ENCODE peak calls at places on chromosome 22, in five cellular contexts. One of them, this sample, is unnamed.

GRCh38 chr22:37198290-37199102 is 10.4 kb upstream of the C1QTNF6 start:
- DNase-seq in kidney: peak; percentile 94
- DNase-seq in astrocyte of the cerebellum: no peak
- DNase-seq in CD4-positive, alpha-beta T cell: peak; percentile 91
- DNase-seq in progenitor cell of endocrine pancreas: peak; percentile 81
- DNase-seq in this sample: peak; percentile 50

GRCh38 chr22:46959369-46959768 is 196.9 kb downstream of the TBC1D22A start:
- DNase-seq in kidney: no peak
- DNase-seq in astrocyte of the cerebellum: no peak
- DNase-seq in CD4-positive, alpha-beta T cell: no peak
- DNase-seq in progenitor cell of endocrine pancreas: no peak
- DNase-seq in this sample: no peak

GRCh38 chr22:36743591-36744412 is 32.1 kb downstream of the IFT27 start:
- DNase-seq in kidney: peak; percentile 74
- DNase-seq in astrocyte of the cerebellum: no peak
- DNase-seq in CD4-positive, alpha-beta T cell: no peak
- DNase-seq in progenitor cell of endocrine pancreas: no peak
- DNase-seq in this sample: no peak

GRCh38 chr22:42651134-42651533 is 1.9 kb upstream of the CYB5R3 start:
- DNase-seq in kidney: no peak
- DNase-seq in astrocyte of the cerebellum: no peak
- DNase-seq in CD4-positive, alpha-beta T cell: no peak
- DNase-seq in progenitor cell of endocrine pancreas: no peak
- DNase-seq in this sample: no peak

GRCh38 chr22:38652858-38653257 is 3.3 kb downstream of the FAM227A start:
- DNase-seq in kidney: no peak
- DNase-seq in astrocyte of the cerebellum: no peak
- DNase-seq in CD4-positive, alpha-beta T cell: no peak
- DNase-seq in progenitor cell of endocrine pancreas: no peak
- DNase-seq in this sample: no peak

GRCh38 chr22:41620646-41621098 is at the start of gene DESI1:
- DNase-seq in kidney: no peak
- DNase-seq in astrocyte of the cerebellum: no peak
- DNase-seq in CD4-positive, alpha-beta T cell: no peak
- DNase-seq in progenitor cell of endocrine pancreas: no peak
- DNase-seq in this sample: no peak

GRCh38 chr22:18093661-18094060 is 15.9 kb downstream of the PEX26 start:
- DNase-seq in kidney: no peak
- DNase-seq in astrocyte of the cerebellum: no peak
- DNase-seq in CD4-positive, alpha-beta T cell: no peak
- DNase-seq in progenitor cell of endocrine pancreas: no peak
- DNase-seq in this sample: no peak

GRCh38 chr22:46749682-46750529 is 11.9 kb upstream of the CERK start:
- DNase-seq in kidney: peak; percentile 68
- DNase-seq in astrocyte of the cerebellum: no peak
- DNase-seq in CD4-positive, alpha-beta T cell: no peak
- DNase-seq in progenitor cell of endocrine pancreas: no peak
- DNase-seq in this sample: no peak

GRCh38 chr22:35384567-35384966 is 3.7 kb downstream of the HMOX1 start:
- DNase-seq in kidney: no peak
- DNase-seq in astrocyte of the cerebellum: no peak
- DNase-seq in CD4-positive, alpha-beta T cell: no peak
- DNase-seq in progenitor cell of endocrine pancreas: no peak
- DNase-seq in this sample: no peak

GRCh38 chr22:24330636-24331035 is 60.0 kb downstream of the SPECC1L start:
- DNase-seq in kidney: no peak
- DNase-seq in astrocyte of the cerebellum: no peak
- DNase-seq in CD4-positive, alpha-beta T cell: no peak
- DNase-seq in progenitor cell of endocrine pancreas: no peak
- DNase-seq in this sample: no peak

GRCh38 chr22:46895753-46896152 is 133.3 kb downstream of the TBC1D22A start:
- DNase-seq in kidney: peak; percentile 43
- DNase-seq in astrocyte of the cerebellum: no peak
- DNase-seq in CD4-positive, alpha-beta T cell: no peak
- DNase-seq in progenitor cell of endocrine pancreas: no peak
- DNase-seq in this sample: no peak

GRCh38 chr22:40975346-40975745 is 24.2 kb downstream of the RBX1 start:
- DNase-seq in kidney: no peak
- DNase-seq in astrocyte of the cerebellum: no peak
- DNase-seq in CD4-positive, alpha-beta T cell: no peak
- DNase-seq in progenitor cell of endocrine pancreas: no peak
- DNase-seq in this sample: no peak

GRCh38 chr22:11066458-11067285 is 4461.3 kb upstream of the OR11H1 start:
- DNase-seq in kidney: peak; percentile 88
- DNase-seq in astrocyte of the cerebellum: no peak
- DNase-seq in CD4-positive, alpha-beta T cell: no peak
- DNase-seq in progenitor cell of endocrine pancreas: no peak
- DNase-seq in this sample: peak; percentile 16

GRCh38 chr22:43707650-43708049 is 104.5 kb downstream of the EFCAB6 start:
- DNase-seq in kidney: no peak
- DNase-seq in astrocyte of the cerebellum: no peak
- DNase-seq in CD4-positive, alpha-beta T cell: no peak
- DNase-seq in progenitor cell of endocrine pancreas: no peak
- DNase-seq in this sample: no peak

GRCh38 chr22:42438293-42438650 is 6.1 kb upstream of the NFAM1 start:
- DNase-seq in kidney: no peak
- DNase-seq in astrocyte of the cerebellum: no peak
- DNase-seq in CD4-positive, alpha-beta T cell: no peak
- DNase-seq in progenitor cell of endocrine pancreas: no peak
- DNase-seq in this sample: no peak

GRCh38 chr22:43113516-43114251 is 3.1 kb downstream of the BIK start:
- DNase-seq in kidney: no peak
- DNase-seq in astrocyte of the cerebellum: no peak
- DNase-seq in CD4-positive, alpha-beta T cell: no peak
- DNase-seq in progenitor cell of endocrine pancreas: no peak
- DNase-seq in this sample: no peak

GRCh38 chr22:42928969-42929837 is 72.1 kb upstream of the ARFGAP3 start:
- DNase-seq in kidney: no peak
- DNase-seq in astrocyte of the cerebellum: no peak
- DNase-seq in CD4-positive, alpha-beta T cell: no peak
- DNase-seq in progenitor cell of endocrine pancreas: no peak
- DNase-seq in this sample: no peak

GRCh38 chr22:48070083-48070482 is 1307.6 kb downstream of the TBC1D22A start:
- DNase-seq in kidney: no peak
- DNase-seq in astrocyte of the cerebellum: no peak
- DNase-seq in CD4-positive, alpha-beta T cell: no peak
- DNase-seq in progenitor cell of endocrine pancreas: no peak
- DNase-seq in this sample: no peak

GRCh38 chr22:42439821-42440674 is 7.8 kb upstream of the NFAM1 start:
- DNase-seq in kidney: peak; percentile 88
- DNase-seq in astrocyte of the cerebellum: no peak
- DNase-seq in CD4-positive, alpha-beta T cell: no peak
- DNase-seq in progenitor cell of endocrine pancreas: no peak
- DNase-seq in this sample: no peak

GRCh38 chr22:35611891-35612576 is 5.1 kb downstream of the MB start:
- DNase-seq in kidney: peak; percentile 14
- DNase-seq in astrocyte of the cerebellum: no peak
- DNase-seq in CD4-positive, alpha-beta T cell: no peak
- DNase-seq in progenitor cell of endocrine pancreas: no peak
- DNase-seq in this sample: no peak

GRCh38 chr22:36471341-36471821 is 10.1 kb downstream of the TXN2 start:
- DNase-seq in kidney: no peak
- DNase-seq in astrocyte of the cerebellum: no peak
- DNase-seq in CD4-positive, alpha-beta T cell: no peak
- DNase-seq in progenitor cell of endocrine pancreas: no peak
- DNase-seq in this sample: no peak

GRCh38 chr22:22397292-22397870 is 111.2 kb downstream of the ZNF280B start:
- DNase-seq in kidney: no peak
- DNase-seq in astrocyte of the cerebellum: no peak
- DNase-seq in CD4-positive, alpha-beta T cell: no peak
- DNase-seq in progenitor cell of endocrine pancreas: no peak
- DNase-seq in this sample: no peak

GRCh38 chr22:47053013-47053864 is 290.8 kb downstream of the TBC1D22A start:
- DNase-seq in kidney: peak; percentile 60
- DNase-seq in astrocyte of the cerebellum: no peak
- DNase-seq in CD4-positive, alpha-beta T cell: no peak
- DNase-seq in progenitor cell of endocrine pancreas: no peak
- DNase-seq in this sample: no peak

GRCh38 chr22:50531546-50532352 is 1.9 kb upstream of the TYMP start:
- DNase-seq in kidney: peak; percentile 94
- DNase-seq in astrocyte of the cerebellum: no peak
- DNase-seq in CD4-positive, alpha-beta T cell: peak; percentile 55
- DNase-seq in progenitor cell of endocrine pancreas: no peak
- DNase-seq in this sample: no peak

GRCh38 chr22:21866821-21867527 is 471 bp downstream of the MAPK1 start:
- DNase-seq in kidney: peak; percentile 78
- DNase-seq in astrocyte of the cerebellum: no peak
- DNase-seq in CD4-positive, alpha-beta T cell: peak; percentile 7
- DNase-seq in progenitor cell of endocrine pancreas: peak; percentile 27
- DNase-seq in this sample: no peak

GRCh38 chr22:37193629-37194191 is 5.7 kb upstream of the C1QTNF6 start:
- DNase-seq in kidney: peak; percentile 6
- DNase-seq in astrocyte of the cerebellum: no peak
- DNase-seq in CD4-positive, alpha-beta T cell: no peak
- DNase-seq in progenitor cell of endocrine pancreas: no peak
- DNase-seq in this sample: no peak

GRCh38 chr22:37930952-37931440 is 22.4 kb downstream of the C22orf23 start:
- DNase-seq in kidney: no peak
- DNase-seq in astrocyte of the cerebellum: no peak
- DNase-seq in CD4-positive, alpha-beta T cell: no peak
- DNase-seq in progenitor cell of endocrine pancreas: no peak
- DNase-seq in this sample: no peak

GRCh38 chr22:36395922-36396321 is 8.2 kb upstream of the MYH9 start:
- DNase-seq in kidney: no peak
- DNase-seq in astrocyte of the cerebellum: no peak
- DNase-seq in CD4-positive, alpha-beta T cell: no peak
- DNase-seq in progenitor cell of endocrine pancreas: no peak
- DNase-seq in this sample: no peak

GRCh38 chr22:19291218-19291579 is 320 bp downstream of the CLTCL1 start:
- DNase-seq in kidney: peak; percentile 80
- DNase-seq in astrocyte of the cerebellum: no peak
- DNase-seq in CD4-positive, alpha-beta T cell: no peak
- DNase-seq in progenitor cell of endocrine pancreas: peak; percentile 50
- DNase-seq in this sample: no peak

GRCh38 chr22:36584666-36585065 is 55.7 kb upstream of the EIF3D start:
- DNase-seq in kidney: peak; percentile 48
- DNase-seq in astrocyte of the cerebellum: no peak
- DNase-seq in CD4-positive, alpha-beta T cell: no peak
- DNase-seq in progenitor cell of endocrine pancreas: no peak
- DNase-seq in this sample: no peak

GRCh38 chr22:28710889-28711285 is 30.7 kb downstream of the CHEK2 start:
- DNase-seq in kidney: no peak
- DNase-seq in astrocyte of the cerebellum: no peak
- DNase-seq in CD4-positive, alpha-beta T cell: no peak
- DNase-seq in progenitor cell of endocrine pancreas: no peak
- DNase-seq in this sample: no peak
- TF ChIP-seq CTCF in kidney: no peak
- TF ChIP-seq CTCF in astrocyte of the cerebellum: no peak
- TF ChIP-seq CTCF in CD4-positive, alpha-beta T cell: no peak
- TF ChIP-seq CTCF in progenitor cell of endocrine pancreas: no peak
- TF ChIP-seq CTCF in this sample: no peak

DNA sequence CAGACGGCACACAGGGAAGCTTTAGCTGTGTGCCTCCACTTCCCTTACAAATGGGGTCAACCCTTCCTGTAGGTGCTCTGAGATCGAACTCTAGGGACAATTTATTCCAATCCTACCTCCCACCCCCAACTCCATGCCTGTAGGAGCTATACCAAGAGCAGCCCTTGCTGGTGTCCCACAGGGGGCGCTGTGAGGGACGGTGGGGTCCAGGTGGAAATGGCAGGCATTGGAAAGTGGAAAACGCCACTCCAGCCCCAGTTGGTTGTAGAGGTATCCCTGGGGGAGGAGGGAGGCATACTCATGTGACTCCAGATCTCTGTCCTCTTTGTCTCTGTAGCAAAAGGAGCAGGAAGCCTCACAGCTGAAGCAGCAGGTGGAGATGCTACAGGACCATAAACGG is 161.3 kb downstream of the MYO18B start:
- DNase-seq in kidney: no peak
- DNase-seq in astrocyte of the cerebellum: no peak
- DNase-seq in CD4-positive, alpha-beta T cell: no peak
- DNase-seq in progenitor cell of endocrine pancreas: no peak
- DNase-seq in this sample: no peak
- TF ChIP-seq CTCF in kidney: no peak
- TF ChIP-seq CTCF in astrocyte of the cerebellum: no peak
- TF ChIP-seq CTCF in CD4-positive, alpha-beta T cell: no peak
- TF ChIP-seq CTCF in progenitor cell of endocrine pancreas: peak; percentile 38
- TF ChIP-seq CTCF in this sample: peak; percentile 16

DNA sequence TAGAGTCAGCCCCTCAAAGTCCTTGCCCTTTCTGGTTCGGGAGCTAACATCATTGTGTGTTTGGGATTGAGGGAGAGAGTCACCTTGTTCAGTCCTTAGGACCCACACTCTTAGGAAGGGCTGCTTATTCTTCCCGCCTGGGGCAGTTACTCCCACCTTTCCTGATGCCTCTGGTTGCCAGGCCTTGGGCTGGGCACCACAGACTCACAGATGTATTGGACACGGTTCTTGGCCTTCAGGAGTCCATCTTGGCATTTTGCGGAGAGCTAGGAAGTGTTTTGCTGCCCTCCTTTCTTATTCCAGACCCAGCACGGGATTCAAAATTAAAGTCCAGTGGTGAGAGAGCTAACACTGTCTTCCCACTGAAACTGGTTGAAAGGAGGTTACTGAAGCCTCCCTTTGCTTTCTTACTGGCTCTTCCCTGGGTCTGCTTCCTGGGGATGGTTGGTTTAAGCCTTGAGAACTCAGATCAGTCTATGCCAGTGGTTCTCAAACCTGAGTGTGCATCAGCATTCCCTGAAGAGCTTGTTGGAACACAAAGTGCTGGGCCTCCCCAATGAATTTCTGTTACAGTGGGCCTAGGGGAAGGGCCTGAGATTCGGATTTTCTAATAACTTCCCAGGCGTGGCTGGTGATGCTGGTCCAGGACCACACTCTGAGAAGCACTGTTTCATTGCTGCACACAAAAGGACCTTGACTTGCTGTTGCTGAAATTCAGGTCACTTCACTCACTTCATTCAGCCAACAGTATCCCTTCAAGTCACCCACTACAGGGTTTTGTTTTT is 1.4 kb downstream of the OSBP2 start:
- DNase-seq in kidney: no peak
- DNase-seq in astrocyte of the cerebellum: no peak
- DNase-seq in CD4-positive, alpha-beta T cell: no peak
- DNase-seq in progenitor cell of endocrine pancreas: no peak
- DNase-seq in this sample: no peak
- TF ChIP-seq CTCF in kidney: no peak
- TF ChIP-seq CTCF in astrocyte of the cerebellum: no peak
- TF ChIP-seq CTCF in CD4-positive, alpha-beta T cell: no peak
- TF ChIP-seq CTCF in progenitor cell of endocrine pancreas: no peak
- TF ChIP-seq CTCF in this sample: no peak

DNA sequence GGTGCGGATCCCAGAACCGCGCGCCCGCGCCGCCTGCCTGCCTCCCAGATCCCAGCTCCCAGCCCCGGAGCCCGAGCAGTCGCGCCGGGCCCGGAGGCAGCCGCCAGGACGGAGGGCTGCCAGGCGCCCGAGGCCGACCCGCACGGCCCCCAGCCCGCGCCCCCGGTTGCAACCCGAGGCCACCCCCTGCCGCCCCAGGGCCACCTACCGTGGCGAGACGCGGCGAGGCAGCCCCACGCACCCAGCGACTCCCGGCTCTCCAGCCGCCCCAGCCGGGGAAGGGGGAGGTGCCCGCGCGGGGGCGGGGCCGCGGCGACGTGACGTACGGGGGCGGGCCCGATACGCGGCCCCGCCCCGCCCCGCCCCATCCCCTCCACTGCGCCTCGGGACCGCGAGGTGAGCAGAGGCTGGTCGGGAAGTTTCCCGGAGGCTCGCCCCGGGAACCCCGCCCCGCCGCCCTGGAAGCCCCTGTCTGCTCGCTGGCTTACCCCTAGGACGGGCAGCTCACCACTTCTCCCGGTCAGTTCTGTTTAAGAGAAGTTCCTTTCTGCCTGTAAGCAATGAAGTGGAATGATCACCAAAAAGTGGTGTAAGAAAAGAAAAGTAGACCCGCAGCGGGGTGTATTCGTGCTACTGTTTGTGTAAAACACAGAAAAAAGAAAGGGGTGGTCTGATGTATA is at the start of gene TPST2:
- DNase-seq in kidney: peak; percentile 92
- DNase-seq in astrocyte of the cerebellum: peak; percentile 19
- DNase-seq in CD4-positive, alpha-beta T cell: peak; percentile 58
- DNase-seq in progenitor cell of endocrine pancreas: peak; percentile 65
- DNase-seq in this sample: peak; percentile 37
- TF ChIP-seq CTCF in kidney: no peak
- TF ChIP-seq CTCF in astrocyte of the cerebellum: no peak
- TF ChIP-seq CTCF in CD4-positive, alpha-beta T cell: no peak
- TF ChIP-seq CTCF in progenitor cell of endocrine pancreas: no peak
- TF ChIP-seq CTCF in this sample: no peak

This sample was measured in D721Med.